ENCODE peak calls at places on chromosome 5, in five cellular contexts. E is A549, A is WTC11, D is HepG2, R is K562. H is an unnamed sample.

GRCh38 chr5:141986072-141986471 is 17.2 kb downstream of the RNF14 start:
- DNase-seq in E (no peak), A (no peak), D (peak; percentile 5), R (no peak), H (no peak)

GRCh38 chr5:128477946-128478345 is 60.1 kb downstream of the FBN2 start:
- DNase-seq in E (no peak), A (no peak), D (no peak), R (no peak), H (no peak)

GRCh38 chr5:41457942-41458341 is 52.5 kb downstream of the PLCXD3 start:
- DNase-seq in E (no peak), A (no peak), D (no peak), R (no peak), H (no peak)

GRCh38 chr5:179414459-179415215 is 69.4 kb upstream of the ADAMTS2 start:
- DNase-seq in E (no peak), A (no peak), D (no peak), R (no peak), H (no peak)

GRCh38 chr5:179679014-179679674 is 1.7 kb downstream of the CBY3 start:
- DNase-seq in E (no peak), A (peak; percentile 84), D (no peak), R (peak; percentile 38), H (no peak)

GRCh38 chr5:79728396-79728795 is 38.8 kb downstream of the CMYA5 start:
- DNase-seq in E (no peak), A (no peak), D (no peak), R (no peak), H (no peak)

GRCh38 chr5:69415584-69415958 is 655 bp downstream of the MARVELD2 start:
- DNase-seq in E (no peak), A (peak; percentile 36), D (peak; percentile 5), R (no peak), H (no peak)

GRCh38 chr5:143002459-143003327 is 232.5 kb downstream of the ARHGAP26 start:
- DNase-seq in E (peak; percentile 57), A (no peak), D (no peak), R (peak; percentile 23), H (peak; percentile 82)

GRCh38 chr5:15544039-15544438 is 44.1 kb downstream of the FBXL7 start:
- DNase-seq in E (no peak), A (no peak), D (no peak), R (no peak), H (no peak)

GRCh38 chr5:132204736-132205135 is 22.9 kb downstream of the P4HA2 start:
- DNase-seq in E (no peak), A (no peak), D (no peak), R (no peak), H (no peak)

GRCh38 chr5:140734354-140734753 is 34.1 kb downstream of the ZMAT2 start:
- DNase-seq in E (peak; percentile 50), A (no peak), D (peak; percentile 43), R (peak; percentile 59), H (no peak)

GRCh38 chr5:169651526-169651925 is 14.5 kb downstream of the DOCK2 start:
- DNase-seq in E (no peak), A (no peak), D (no peak), R (no peak), H (no peak)

GRCh38 chr5:64180661-64181343 is 15.2 kb downstream of the RNF180 start:
- DNase-seq in E (no peak), A (no peak), D (no peak), R (no peak), H (no peak)

GRCh38 chr5:32507738-32508434 is 63.3 kb upstream of the ZFR start:
- DNase-seq in E (no peak), A (no peak), D (no peak), R (no peak), H (no peak)

GRCh38 chr5:32505718-32506117 is 61.2 kb upstream of the ZFR start:
- DNase-seq in E (no peak), A (no peak), D (no peak), R (no peak), H (no peak)

GRCh38 chr5:32504923-32505596 is 60.5 kb upstream of the ZFR start:
- DNase-seq in E (no peak), A (no peak), D (no peak), R (peak; percentile 31), H (no peak)

GRCh38 chr5:32506809-32507208 is 62.3 kb upstream of the ZFR start:
- DNase-seq in E (no peak), A (no peak), D (no peak), R (no peak), H (no peak)

GRCh38 chr5:32506251-32506661 is 61.7 kb upstream of the ZFR start:
- DNase-seq in E (no peak), A (no peak), D (no peak), R (no peak), H (no peak)
- TF ChIP-seq ESRRA in E (no peak), A (no peak), D (no peak), R (no peak), H (no peak)

DNA sequence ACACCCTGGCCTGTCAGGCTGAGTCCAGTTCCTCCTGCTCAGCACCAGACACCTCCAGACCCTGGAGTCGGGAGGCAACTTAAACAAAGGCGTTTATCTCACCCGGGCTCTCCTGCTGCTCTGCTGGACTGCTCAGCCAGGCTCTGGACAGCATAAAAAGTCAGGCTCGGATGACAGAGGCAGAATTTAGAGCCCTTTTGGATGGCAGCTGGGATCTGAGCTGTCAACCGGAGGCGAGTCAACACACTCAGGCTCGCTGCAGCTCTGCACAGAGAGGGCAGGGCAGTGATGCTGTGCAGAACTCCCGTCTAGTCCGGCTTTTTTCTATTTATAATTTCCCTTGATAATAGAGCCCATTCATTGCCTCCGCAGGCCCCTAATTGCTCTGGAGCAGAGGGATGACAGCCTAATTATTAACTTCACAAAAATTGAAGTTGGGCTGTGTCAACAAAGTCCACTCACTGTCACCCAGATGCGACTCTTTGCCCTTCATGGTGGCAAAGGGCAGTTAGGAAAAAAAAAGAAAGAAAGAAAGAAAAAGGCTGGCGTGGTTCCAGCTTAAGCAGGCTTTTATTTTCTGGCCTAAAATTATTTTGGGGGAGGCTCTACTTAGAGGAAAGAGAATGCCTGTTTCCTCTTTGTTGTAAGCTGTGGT is 37.6 kb downstream of the STC2 start:
- DNase-seq in E (no peak), A (no peak), D (peak; percentile 55), R (no peak), H (no peak)
- TF ChIP-seq ESRRA in E (no peak), A (no peak), D (no peak), R (no peak), H (no peak)

GRCh38 chr5:135304352-135305221 is 94.4 kb downstream of the MACROH2A1 start:
- DNase-seq in E (no peak), A (no peak), D (peak; percentile 83), R (peak; percentile 37), H (no peak)
- TF ChIP-seq ESRRA in E (no peak), A (no peak), D (peak; percentile 61), R (no peak), H (no peak)

GRCh38 chr5:39424751-39425524 is at the start of gene DAB2:
- DNase-seq in E (peak; percentile 87), A (peak; percentile 85), D (peak; percentile 79), R (peak; percentile 78), H (no peak)
- TF ChIP-seq ESRRA in E (no peak), A (no peak), D (no peak), R (peak; percentile 49), H (no peak)

GRCh38 chr5:107402881-107403280 is 267.9 kb downstream of the EFNA5 start:
- DNase-seq in E (no peak), A (peak; percentile 34), D (no peak), R (no peak), H (no peak)
- TF ChIP-seq ESRRA in E (no peak), A (no peak), D (no peak), R (no peak), H (no peak)

DNA sequence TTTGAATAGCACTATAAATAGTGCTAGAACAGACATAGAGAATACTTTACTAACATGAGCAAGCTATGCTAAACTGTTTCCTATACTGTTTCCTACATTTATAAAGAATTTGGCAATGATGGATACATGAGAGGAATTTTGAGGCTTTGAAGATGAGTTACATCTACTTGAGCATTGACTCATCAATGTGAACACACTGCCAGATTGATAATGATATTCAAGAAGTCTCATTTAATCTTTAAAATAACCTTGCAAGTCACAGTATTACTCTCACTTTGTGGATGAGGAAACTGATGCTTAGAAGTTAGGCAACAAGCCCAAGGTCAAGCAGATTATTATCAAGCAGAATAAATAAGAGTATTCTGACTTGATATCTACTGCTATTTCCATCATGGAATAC is 281.8 kb downstream of the DNAH5 start:
- DNase-seq in E (no peak), A (no peak), D (no peak), R (no peak), H (no peak)
- TF ChIP-seq ESRRA in E (no peak), A (no peak), D (no peak), R (no peak), H (no peak)